ENCODE peak calls at places on chromosomes 3 and 15, in four cellular contexts. Y, U, W and T are unnamed samples.

GRCh38 chr15:79916424-79916823 is 19.6 kb upstream of the MTHFS start:
- DNase-seq in U (no peak), W (no peak), Y (no peak), T (no peak)

GRCh38 chr3:52844290-52844985 is 9.6 kb upstream of the MUSTN1 start:
- DNase-seq in Y (no peak), W (no peak), U (peak; percentile 20), T (no peak)

GRCh38 chr3:186453531-186453930 is 90.6 kb downstream of the CRYGS start:
- DNase-seq in W (no peak), Y (no peak), U (no peak), T (no peak)

GRCh38 chr3:40973141-40973540 is 226.2 kb upstream of the CTNNB1 start:
- DNase-seq in W (no peak), U (no peak), Y (no peak), T (no peak)

GRCh38 chr3:141368062-141368924 is at the start of gene ZBTB38:
- DNase-seq in W (peak; percentile 93), Y (peak; percentile 95), U (peak; percentile 97), T (no peak)

GRCh38 chr3:54931182-54931581 is 3.3 kb upstream of the LRTM1 start:
- DNase-seq in W (no peak), U (no peak), Y (no peak), T (no peak)

GRCh38 chr3:190491533-190492054 is 22.3 kb upstream of the IL1RAP start:
- DNase-seq in Y (no peak), U (no peak), W (no peak), T (no peak)

GRCh38 chr15:99427668-99428361 is 138.0 kb upstream of the MEF2A start:
- DNase-seq in U (no peak), Y (no peak), W (no peak), T (no peak)

GRCh38 chr15:81473177-81473576 is 99.2 kb upstream of the TMC3 start:
- DNase-seq in U (no peak), W (no peak), Y (no peak), T (no peak)

GRCh38 chr15:60237411-60237810 is 160.4 kb downstream of the ANXA2 start:
- DNase-seq in U (no peak), Y (no peak), W (no peak), T (no peak)

GRCh38 chr3:58690490-58690889 is 23.9 kb upstream of the FAM3D start:
- DNase-seq in W (no peak), U (no peak), Y (no peak), T (no peak)
- H3K9me3 ChIP-seq in W (no peaks in the 10 kb centered on the region), U (peaks cover 48% of the 10 kb centered on the region), Y (peaks cover 9% of the 10 kb centered on the region), T (peaks cover 7% of the 10 kb centered on the region)

DNA sequence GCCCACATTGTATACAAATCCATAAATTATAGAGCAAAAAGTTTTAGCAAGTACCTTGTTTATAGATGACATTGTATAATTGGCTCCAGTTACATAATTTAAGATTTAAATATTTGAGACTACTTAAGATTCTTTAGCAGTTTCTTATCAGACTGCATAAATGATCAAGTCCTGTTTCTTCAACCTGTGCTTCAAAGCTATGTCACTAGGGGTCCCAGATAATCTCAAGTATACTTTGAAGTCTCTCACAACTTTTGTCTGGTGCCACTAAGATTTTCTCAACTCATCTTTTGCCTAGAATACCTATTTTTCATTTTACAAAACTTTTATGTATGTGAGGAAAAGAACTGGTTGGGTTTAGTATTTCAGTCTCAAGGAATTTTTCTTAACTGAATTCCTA is 205.5 kb downstream of the STAG1 start:
- DNase-seq in Y (peak; percentile 10), U (no peak), W (peak; percentile 12), T (no peak)
- TF ChIP-seq TCF7L2 in Y (no peak), U (no peak), W (no peak), T (no peak)

GRCh38 chr15:62503451-62503850 is 338.4 kb upstream of the C2CD4B start:
- DNase-seq in W (peak; percentile 2), Y (no peak), U (no peak), T (no peak)

GRCh38 chr15:62502451-62502850 is 337.4 kb upstream of the C2CD4B start:
- DNase-seq in W (no peak), Y (no peak), U (no peak), T (no peak)

GRCh38 chr15:62505761-62506160 is 340.7 kb upstream of the C2CD4B start:
- DNase-seq in Y (no peak), U (no peak), W (no peak), T (no peak)

GRCh38 chr15:62509395-62509973 is 344.4 kb upstream of the C2CD4B start:
- DNase-seq in W (no peak), Y (no peak), U (no peak), T (no peak)

GRCh38 chr15:62506217-62506805 is 341.2 kb upstream of the C2CD4B start:
- DNase-seq in W (no peak), Y (no peak), U (peak; percentile 78), T (peak; percentile 32)
- TF ChIP-seq SIN3A in W (no peak), Y (no peak), U (no peak), T (no peak)

GRCh38 chr3:18190646-18191045 is 234.5 kb downstream of the SATB1 start:
- DNase-seq in W (no peak), Y (no peak), U (no peak), T (no peak)

GRCh38 chr3:18194431-18194830 is 230.7 kb downstream of the SATB1 start:
- DNase-seq in W (no peak), U (no peak), Y (no peak), T (no peak)

GRCh38 chr3:18201315-18201714 is 223.8 kb downstream of the SATB1 start:
- DNase-seq in W (no peak), U (no peak), Y (no peak), T (no peak)

GRCh38 chr3:18199757-18200156 is 225.4 kb downstream of the SATB1 start:
- DNase-seq in U (no peak), W (no peak), Y (no peak), T (no peak)

GRCh38 chr3:18195836-18196235 is 229.3 kb downstream of the SATB1 start:
- DNase-seq in U (no peak), W (no peak), Y (no peak), T (no peak)
- H3K9me3 ChIP-seq in U (no peaks in the 10 kb centered on the region), W (no peaks in the 10 kb centered on the region), Y (no peaks in the 10 kb centered on the region), T (peaks cover 3% of the 10 kb centered on the region)